ENCODE peak calls at places on chromosomes 6 and 20, in four cellular contexts. D is fibroblast of lung, N is astrocyte, Z is GM23248. I is an unnamed sample.

GRCh38 chr6:132612449-132613116 is 11.5 kb downstream of the TAAR2 start:
- DNase-seq in D (no peak), N (no peak), Z (no peak), I (no peak)

GRCh38 chr6:149360536-149360935 is 39.5 kb upstream of the SUMO4 start:
- DNase-seq in D (no peak), N (no peak), Z (no peak), I (no peak)

GRCh38 chr20:63878855-63879254 is 13.8 kb downstream of the TPD52L2 start:
- DNase-seq in D (no peak), N (no peak), Z (no peak), I (no peak)

GRCh38 chr6:45982280-45983036 is 33.2 kb downstream of the CLIC5 start:
- DNase-seq in D (no peak), N (no peak), Z (no peak), I (no peak)

GRCh38 chr20:48471176-48471575 is 356.6 kb downstream of the PREX1 start:
- DNase-seq in D (no peak), N (no peak), Z (no peak), I (no peak)

GRCh38 chr6:3749991-3750323 is 1.6 kb downstream of the PXDC1 start:
- DNase-seq in D (peak; percentile 83), N (peak; percentile 76), Z (peak; percentile 91), I (no peak)

GRCh38 chr20:17935761-17936160 is 32.8 kb downstream of the SNX5 start:
- DNase-seq in D (no peak), N (no peak), Z (no peak), I (no peak)

GRCh38 chr20:46820682-46821081 is 74.0 kb upstream of the EYA2 start:
- DNase-seq in D (no peak), N (no peak), Z (no peak), I (no peak)

GRCh38 chr6:46653439-46653942 is 716 bp downstream of the SLC25A27 start:
- DNase-seq in D (no peak), N (no peak), Z (no peak), I (no peak)

GRCh38 chr6:108592371-108593337 is 31.9 kb downstream of the FOXO3 start:
- DNase-seq in D (peak; percentile 97), N (peak; percentile 97), Z (peak; percentile 92), I (peak; percentile 57)

GRCh38 chr6:118598324-118598723 is 50.2 kb downstream of the PLN start:
- DNase-seq in D (no peak), N (no peak), Z (no peak), I (no peak)

GRCh38 chr6:89580997-89581666 is 57.4 kb downstream of the LYRM2 start:
- DNase-seq in D (no peak), N (no peak), Z (no peak), I (no peak)

GRCh38 chr6:82245376-82245775 is 2.2 kb downstream of the IBTK start:
- DNase-seq in D (no peak), N (no peak), Z (no peak), I (no peak)

GRCh38 chr20:41094656-41095055 is 42.7 kb upstream of the PLCG1 start:
- DNase-seq in D (peak; percentile 39), N (peak; percentile 19), Z (peak; percentile 53), I (no peak)

GRCh38 chr6:170074435-170074834 is 216.4 kb downstream of the DLL1 start:
- DNase-seq in D (no peak), N (no peak), Z (no peak), I (no peak)

GRCh38 chr20:47768016-47768953 is 17.0 kb downstream of the SULF2 start:
- DNase-seq in D (peak; percentile 34), N (peak; percentile 33), Z (no peak), I (no peak)

GRCh38 chr6:125858427-125859320 is 67.9 kb downstream of the NCOA7 start:
- DNase-seq in D (peak; percentile 67), N (peak; percentile 55), Z (peak; percentile 73), I (peak; percentile 15)

DNA sequence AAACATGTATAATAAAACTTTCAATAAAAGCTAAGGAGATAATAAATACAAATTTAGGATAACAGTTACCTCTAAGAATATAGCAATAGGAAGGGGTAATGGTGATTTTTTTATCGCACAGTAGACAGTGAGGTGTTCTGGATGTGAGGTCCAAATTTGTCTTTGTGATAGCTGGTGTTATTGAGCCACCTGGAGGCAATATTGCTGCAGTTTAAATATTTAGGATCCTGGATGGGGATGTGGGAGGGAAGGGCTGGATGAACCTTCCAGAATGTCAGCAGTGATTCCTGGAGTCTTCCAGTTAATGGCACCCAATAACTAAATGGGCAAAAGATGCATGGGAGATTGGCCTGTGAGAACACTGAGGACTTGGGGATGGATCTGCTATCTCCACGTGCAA is 13.9 kb downstream of the DEFB123 start:
- DNase-seq in D (no peak), N (no peak), Z (no peak), I (no peak)
- H3K9me3 ChIP-seq in D (no peaks in the 10 kb centered on the region), N (no peaks in the 10 kb centered on the region), Z (no peaks in the 10 kb centered on the region), I (no peaks in the 10 kb centered on the region)

GRCh38 chr20:38935285-38935684 is 9.1 kb downstream of the FAM83D start:
- DNase-seq in D (no peak), N (no peak), Z (peak; percentile 30), I (peak; percentile 44)
- H3K4me2 ChIP-seq in D (no peak overlapping the region), N (peak overlapping the region; percentile 7), Z (no peak overlapping the region), I (no peak overlapping the region)

GRCh38 chr20:257419-257818 is at the start of gene DEFB132:
- DNase-seq in D (no peak), N (no peak), Z (no peak), I (no peak)
- H3K27me3 ChIP-seq in D (no peaks in the 10 kb centered on the region), N (no peaks in the 10 kb centered on the region), Z (peaks cover 20% of the 10 kb centered on the region), I (peaks cover 77% of the 10 kb centered on the region)

GRCh38 chr6:4849628-4850027 is 73.4 kb downstream of the CDYL start:
- DNase-seq in D (no peak), N (no peak), Z (no peak), I (no peak)
- H3K9me3 ChIP-seq in D (no peaks in the 10 kb centered on the region), N (no peaks in the 10 kb centered on the region), Z (no peaks in the 10 kb centered on the region), I (no peaks in the 10 kb centered on the region)

DNA sequence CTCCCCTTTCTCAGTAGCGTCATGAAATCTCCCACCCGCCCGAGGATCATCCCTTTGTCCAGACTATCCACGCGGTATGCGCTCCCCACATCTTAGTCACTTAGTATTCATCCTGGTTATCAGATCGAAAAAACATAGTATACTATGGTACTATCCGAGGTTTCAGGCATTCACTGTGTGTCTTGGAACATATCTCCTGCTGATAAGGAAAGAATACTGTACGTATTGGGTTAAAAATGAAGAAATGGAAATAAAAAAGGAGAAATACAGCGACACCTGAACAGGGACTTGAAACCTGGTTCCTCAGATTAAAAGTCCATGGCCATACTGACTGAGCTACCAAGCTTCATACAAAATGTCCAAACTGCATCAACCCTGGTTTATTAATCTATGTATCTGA is 14.0 kb downstream of the HMGN4 start:
- DNase-seq in D (no peak), N (no peak), Z (no peak), I (no peak)
- H3K4me2 ChIP-seq in D (no peak overlapping the region), N (no peak overlapping the region), Z (no peak overlapping the region), I (peak overlapping the region; percentile 84)

GRCh38 chr20:11564491-11564890 is 353.2 kb upstream of the BTBD3 start:
- DNase-seq in D (no peak), N (no peak), Z (no peak), I (no peak)

DNA sequence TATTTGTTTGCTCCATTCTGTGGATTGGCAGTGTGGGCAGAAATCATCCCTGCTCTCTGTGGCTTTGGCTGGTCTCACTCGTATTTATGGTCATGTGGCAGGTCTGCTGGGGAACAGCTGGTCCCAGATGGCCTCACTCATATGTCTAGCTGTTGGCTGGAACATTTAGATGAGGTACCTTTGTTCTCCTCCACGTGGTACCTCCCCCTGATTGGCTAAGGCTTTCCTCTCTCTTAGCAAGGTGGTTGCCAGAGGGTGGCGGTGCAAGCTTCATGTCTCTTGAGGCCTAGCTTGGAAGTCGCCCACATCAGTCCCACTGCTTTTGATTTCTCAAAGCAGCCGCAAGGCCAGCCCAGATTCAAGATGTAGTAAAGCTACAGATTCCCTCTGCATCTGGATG is 348.5 kb upstream of the BTBD3 start:
- DNase-seq in D (no peak), N (no peak), Z (no peak), I (no peak)
- H3K27me3 ChIP-seq in D (no peaks in the 10 kb centered on the region), N (peaks cover 3% of the 10 kb centered on the region), Z (peaks cover 7% of the 10 kb centered on the region), I (no peaks in the 10 kb centered on the region)

GRCh38 chr6:135478626-135479025 is 18.9 kb downstream of the AHI1 start:
- DNase-seq in D (no peak), N (no peak), Z (no peak), I (no peak)
- H3K9me3 ChIP-seq in D (peaks cover 2% of the 10 kb centered on the region), N (peaks cover 16% of the 10 kb centered on the region), Z (peaks cover 9% of the 10 kb centered on the region), I (peaks cover 30% of the 10 kb centered on the region)

I was measured in PC-9.